ENCODE peak calls at places on chromosome 1, in four cellular contexts. C is left ventricle myocardium inferior, U is K562, Q is SK-N-SH. L is an unnamed sample.

GRCh38 chr1:64758233-64758632 is 13.4 kb downstream of the RAVER2 start:
- DNase-seq in U (no peak), Q (no peak), C (no peak), L (no peak)

GRCh38 chr1:213683529-213683928 is 304.2 kb upstream of the PROX1 start:
- DNase-seq in C (no peak), Q (no peak), U (no peak), L (no peak)

GRCh38 chr1:182731852-182732575 is 47.6 kb upstream of the RGS8 start:
- DNase-seq in Q (no peak), C (no peak), U (no peak), L (no peak)

GRCh38 chr1:51058863-51059262 is 43.2 kb upstream of the C1orf185 start:
- DNase-seq in U (peak; percentile 12), C (no peak), Q (no peak), L (peak; percentile 30)

GRCh38 chr1:153563991-153564390 is 1.7 kb downstream of the S100A2 start:
- DNase-seq in U (no peak), Q (no peak), C (no peak), L (no peak)

GRCh38 chr1:6275826-6276764 is 15.2 kb upstream of the GPR153 start:
- DNase-seq in Q (no peak), C (peak; percentile 72), U (peak; percentile 65), L (no peak)

GRCh38 chr1:216632980-216633379 is 90.2 kb downstream of the ESRRG start:
- DNase-seq in U (no peak), C (no peak), Q (no peak), L (peak; percentile 57)

GRCh38 chr1:113916974-113917373 is 11.8 kb downstream of the DCLRE1B start:
- DNase-seq in U (no peak), Q (no peak), C (no peak), L (no peak)

GRCh38 chr1:20867062-20867461 is 80.0 kb upstream of the HP1BP3 start:
- DNase-seq in U (no peak), C (no peak), Q (no peak), L (no peak)

GRCh38 chr1:221878134-221878533 is 136.2 kb upstream of the DUSP10 start:
- DNase-seq in C (no peak), Q (no peak), U (no peak), L (no peak)
- H3K4me1 ChIP-seq in C (no peaks in the 10 kb centered on the region), Q (peaks cover 6% of the 10 kb centered on the region), U (no peaks in the 10 kb centered on the region), L (peaks cover 4% of the 10 kb centered on the region)

DNA sequence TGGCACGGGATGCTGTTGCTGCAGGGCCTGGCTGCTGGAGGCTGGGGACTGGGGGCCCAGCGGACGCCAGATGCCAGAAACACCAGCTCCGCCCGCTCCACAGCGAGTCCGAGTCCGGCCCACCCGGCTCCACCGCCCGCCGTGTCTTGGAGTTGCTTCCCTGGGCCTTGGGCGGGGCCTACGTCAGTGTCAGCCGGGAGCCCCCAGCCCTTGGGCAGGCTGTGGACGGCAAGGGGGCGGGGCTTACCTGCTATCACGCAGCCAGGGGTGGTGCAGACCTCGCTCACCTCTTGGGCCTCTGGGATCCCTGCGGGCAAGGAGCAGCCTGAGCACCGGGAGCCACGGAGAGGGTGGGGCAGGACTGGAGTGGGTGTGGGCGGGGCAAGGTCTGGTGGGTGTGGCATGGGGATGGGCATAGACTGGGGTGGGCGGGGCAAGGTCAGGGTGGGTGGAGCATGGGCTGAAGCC is 21.7 kb downstream of the MMEL1 start:
- DNase-seq in Q (peak; percentile 93), U (peak; percentile 97), C (no peak), L (peak; percentile 4)
- H3K4me1 ChIP-seq in Q (peaks cover 13% of the 10 kb centered on the region), U (peaks cover 46% of the 10 kb centered on the region), C (peaks cover 15% of the 10 kb centered on the region), L (no peaks in the 10 kb centered on the region)

GRCh38 chr1:244967159-244967558 is 102.8 kb upstream of the HNRNPU start:
- DNase-seq in Q (no peak), U (no peak), C (no peak), L (no peak)
- H3K4me1 ChIP-seq in Q (peaks cover 26% of the 10 kb centered on the region), U (peaks cover 21% of the 10 kb centered on the region), C (peaks cover 55% of the 10 kb centered on the region), L (peaks cover 12% of the 10 kb centered on the region)

DNA sequence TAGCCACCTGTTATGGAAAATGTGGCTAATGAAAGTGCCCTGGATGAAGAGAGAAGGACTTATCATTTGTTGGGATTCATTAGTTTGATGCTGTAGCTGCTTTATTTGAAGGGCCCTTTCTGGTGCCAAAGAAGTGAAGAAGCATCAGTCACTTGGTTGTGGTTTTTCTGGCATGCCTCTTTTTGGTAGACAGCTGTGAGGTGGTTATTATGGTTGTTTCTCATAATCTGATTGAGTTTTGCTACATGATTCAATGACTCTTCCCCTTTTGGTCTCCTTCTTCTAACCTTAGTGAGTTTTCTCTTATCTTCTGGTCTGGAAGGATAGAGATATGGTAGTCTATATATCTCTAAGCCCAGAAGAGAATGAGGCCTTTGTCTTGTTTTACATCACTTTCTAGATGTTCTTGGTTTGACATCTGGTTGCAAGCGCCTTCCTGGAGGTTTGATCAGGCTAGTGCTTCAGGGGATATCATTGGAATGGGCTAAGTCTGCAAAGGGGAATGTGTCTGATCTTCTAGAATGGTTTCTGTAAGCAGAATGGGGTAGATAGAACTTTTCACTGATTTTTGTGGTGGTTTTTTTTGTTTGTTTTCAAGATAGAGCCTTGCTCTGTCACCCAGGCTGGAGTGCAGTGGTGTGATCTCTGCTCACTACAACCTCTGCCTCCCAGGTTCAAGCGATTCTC is 26.0 kb downstream of the ARID1A start:
- DNase-seq in C (no peak), Q (no peak), U (peak; percentile 36), L (no peak)
- H3K4me1 ChIP-seq in C (peaks cover 100% of the 10 kb centered on the region), Q (peaks cover 27% of the 10 kb centered on the region), U (peaks cover 47% of the 10 kb centered on the region), L (peaks cover 29% of the 10 kb centered on the region)

GRCh38 chr1:41892211-41892840 is 26.4 kb downstream of the HIVEP3 start:
- DNase-seq in C (no peak), Q (no peak), U (no peak), L (no peak)

GRCh38 chr1:41898191-41898713 is 20.5 kb downstream of the HIVEP3 start:
- DNase-seq in U (peak; percentile 34), Q (no peak), C (no peak), L (no peak)

GRCh38 chr1:41894101-41894620 is 24.6 kb downstream of the HIVEP3 start:
- DNase-seq in Q (no peak), U (no peak), C (no peak), L (no peak)

GRCh38 chr1:41895552-41895951 is 23.2 kb downstream of the HIVEP3 start:
- DNase-seq in Q (no peak), C (no peak), U (peak; percentile 43), L (no peak)

GRCh38 chr1:41894778-41895483 is 23.8 kb downstream of the HIVEP3 start:
- DNase-seq in Q (no peak), U (no peak), C (no peak), L (no peak)
- H3K4me1 ChIP-seq in Q (peaks cover 32% of the 10 kb centered on the region), U (peaks cover 8% of the 10 kb centered on the region), C (peaks cover 69% of the 10 kb centered on the region), L (peaks cover 18% of the 10 kb centered on the region)